ENCODE peak calls at places on chromosomes 11 and 22, in six cellular contexts. R is spleen; E is C1 segment of cervical spinal cord; K is NCI-H1092 treated with DMSO at 0.1 percent for 48 hours; D is activated gamma-delta T cell treated with anti-CD3 and anti-CD28 coated beads, Interleukin-2, amount 50 U/mL, for 16 hours; C is A549. O is an unnamed sample.

GRCh38 chr11:19345519-19345847 is 104.7 kb upstream of the E2F8 start:
- DNase-seq in R (peak; percentile 77), C (peak; percentile 2), K (peak; percentile 41), D (no peak), E (peak; percentile 76), O (no peak)

GRCh38 chr11:72144807-72145565 is 9.5 kb downstream of the FOLR3 start:
- DNase-seq in D (no peak), K (no peak), C (peak; percentile 48), R (no peak), E (no peak), O (no peak)

GRCh38 chr22:33722817-33723216 is 197.5 kb downstream of the LARGE1 start:
- DNase-seq in K (no peak), R (no peak), E (no peak), C (no peak), D (no peak), O (no peak)

GRCh38 chr11:116596346-116597260 is 176.2 kb downstream of the BUD13 start:
- DNase-seq in K (peak; percentile 62), E (no peak), R (no peak), C (no peak), D (no peak), O (no peak)

GRCh38 chr22:37502342-37503182 is 16.4 kb upstream of the MFNG start:
- DNase-seq in D (no peak), C (peak; percentile 85), K (no peak), E (no peak), R (no peak), O (no peak)

GRCh38 chr11:132312616-132313210 is 942.3 kb downstream of the NTM start:
- DNase-seq in D (no peak), C (peak; percentile 7), R (no peak), E (peak; percentile 22), K (peak; percentile 62), O (peak; percentile 36)

GRCh38 chr11:118265954-118266353 is 1.9 kb upstream of the MPZL2 start:
- DNase-seq in D (no peak), R (no peak), K (no peak), C (no peak), E (no peak), O (no peak)

GRCh38 chr11:46800177-46800576 is 45.9 kb downstream of the CKAP5 start:
- DNase-seq in C (no peak), D (no peak), E (no peak), R (no peak), K (no peak), O (no peak)